ENCODE peak calls at places on chromosomes 16 and 17, in seven cellular contexts. Q is IMR-90, X is H1, L is neuronal stem cell, Y is mesendoderm, V is mesenchymal stem cell, C is trophoblast cell. D is an unnamed sample.

GRCh38 chr16:79677799-79678525 is 77.4 kb upstream of the MAF start:
- DNase-seq in Y (no peak), L (no peak), C (no peak), Q (no peak), X (no peak), V (peak; percentile 31), D (no peak)

GRCh38 chr17:74354123-74354522 is 7.5 kb downstream of the BTBD17 start:
- DNase-seq in V (no peak), L (peak; percentile 57), X (no peak), Y (peak; percentile 84), C (no peak), Q (no peak), D (peak; percentile 95)

GRCh38 chr17:44982113-44982702 is 14.1 kb upstream of the C1QL1 start:
- DNase-seq in Q (no peak), X (no peak), Y (no peak), C (no peak), L (no peak), V (no peak), D (no peak)

GRCh38 chr16:83961591-83961990 is 6.5 kb upstream of the NECAB2 start:
- DNase-seq in Q (no peak), C (no peak), X (no peak), Y (no peak), L (no peak), V (no peak), D (no peak)

GRCh38 chr16:61892531-61892930 is 143.7 kb downstream of the CDH8 start:
- DNase-seq in L (no peak), X (no peak), Y (peak; percentile 47), Q (no peak), V (no peak), C (no peak), D (no peak)

GRCh38 chr16:50367777-50368409 is 895 bp downstream of the BRD7 start:
- DNase-seq in Q (no peak), V (peak; percentile 10), X (no peak), C (peak; percentile 27), Y (peak; percentile 23), L (no peak), D (no peak)

GRCh38 chr16:31129568-31130335 is 5.8 kb downstream of the PRSS8 start:
- DNase-seq in X (no peak), C (peak; percentile 25), Y (no peak), Q (no peak), V (no peak), L (no peak), D (no peak)

GRCh38 chr16:86344881-86345280 is 165.4 kb upstream of the FOXF1 start:
- DNase-seq in L (no peak), Y (no peak), C (no peak), V (no peak), X (no peak), Q (no peak), D (no peak)

GRCh38 chr16:79598341-79599181 is 2.0 kb downstream of the MAF start:
- DNase-seq in X (peak; percentile 46), V (peak; percentile 76), L (peak; percentile 72), C (peak; percentile 25), Y (peak; percentile 90), Q (no peak), D (peak; percentile 76)

GRCh38 chr17:40996829-40997228 is 2.9 kb upstream of the KRTAP3-3 start:
- DNase-seq in V (no peak), Q (no peak), L (no peak), C (no peak), Y (no peak), X (no peak), D (no peak)

GRCh38 chr16:56911771-56912541 is 20.0 kb upstream of the HERPUD1 start:
- DNase-seq in C (peak; percentile 98), Q (peak; percentile 65), Y (peak; percentile 37), X (no peak), L (no peak), V (peak; percentile 49), D (no peak)

GRCh38 chr17:1967092-1967662 is 58.0 kb downstream of the RTN4RL1 start:
- DNase-seq in Y (peak; percentile 88), V (no peak), Q (no peak), L (no peak), C (peak; percentile 82), X (no peak), D (peak; percentile 93)

GRCh38 chr16:86357950-86358349 is 152.4 kb upstream of the FOXF1 start:
- DNase-seq in Y (no peak), X (no peak), V (no peak), L (no peak), C (no peak), Q (no peak), D (no peak)

GRCh38 chr16:71179569-71179968 is 51.0 kb downstream of the HYDIN start:
- DNase-seq in C (no peak), X (no peak), V (no peak), Q (no peak), L (no peak), Y (no peak), D (no peak)

GRCh38 chr17:79317916-79318315 is 243.3 kb downstream of the ENGASE start:
- DNase-seq in L (no peak), Y (no peak), Q (no peak), X (no peak), V (no peak), C (no peak), D (no peak)

GRCh38 chr16:83393196-83393981 is 414.4 kb upstream of the HSBP1 start:
- DNase-seq in X (no peak), C (peak; percentile 1), L (no peak), Q (peak; percentile 33), V (peak; percentile 66), Y (peak; percentile 30), D (no peak)

GRCh38 chr16:69443809-69444611 is 19.6 kb downstream of the CYB5B start:
- DNase-seq in Q (peak; percentile 47), Y (no peak), C (no peak), X (no peak), L (no peak), V (peak; percentile 67), D (no peak)

GRCh38 chr17:14359251-14359939 is 58.5 kb downstream of the HS3ST3B1 start:
- DNase-seq in L (no peak), Y (no peak), V (peak; percentile 35), C (peak; percentile 25), Q (no peak), X (no peak), D (peak; percentile 61)

GRCh38 chr17:9977175-9977574 is 72.1 kb upstream of the RCVRN start:
- DNase-seq in V (peak; percentile 39), Q (no peak), Y (no peak), L (no peak), X (no peak), C (no peak), D (no peak)

GRCh38 chr16:56608043-56608875 is at the start of gene MT2A:
- DNase-seq in Y (peak; percentile 96), V (peak; percentile 98), Q (peak; percentile 97), C (peak; percentile 99), X (no peak), L (peak; percentile 78), D (peak; percentile 85)

GRCh38 chr17:75753514-75754377 is 11.2 kb downstream of the GALK1 start:
- DNase-seq in V (peak; percentile 69), Q (peak; percentile 56), C (no peak), X (peak; percentile 43), Y (peak; percentile 84), L (peak; percentile 63), D (peak; percentile 92)

DNA sequence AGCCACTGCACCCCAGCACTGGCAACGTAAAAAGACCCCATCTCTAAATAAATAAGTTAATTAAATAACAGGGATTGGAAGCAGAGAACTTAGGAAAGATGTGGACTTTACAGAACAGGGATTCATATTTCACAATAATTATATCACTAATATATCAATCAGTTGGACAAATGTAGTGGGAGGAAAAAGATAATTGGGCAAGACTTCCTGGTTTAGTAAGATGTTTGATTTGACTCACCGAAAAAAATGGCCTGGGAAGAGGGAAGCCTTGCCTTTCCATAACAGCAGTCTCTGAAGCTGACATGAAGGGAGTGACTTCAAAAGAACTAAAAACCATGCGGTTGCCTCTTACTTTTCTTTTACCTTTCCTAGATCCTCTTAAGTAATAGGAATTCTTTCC is 15.2 kb upstream of the C17orf78 start:
- DNase-seq in L (no peak), C (no peak), X (no peak), Q (peak; percentile 25), V (peak; percentile 26), Y (no peak), D (no peak)
- H2AK5ac ChIP-seq in L (no peak overlapping the region), C (peak overlapping the region; percentile 95), X (no peak overlapping the region), Q (peak overlapping the region; percentile 55), V (no peak overlapping the region), Y (no peak overlapping the region), D (no peak overlapping the region)

GRCh38 chr16:2171601-2172178 is 16.1 kb downstream of the TRAF7 start:
- DNase-seq in L (no peak), V (no peak), X (no peak), Y (no peak), Q (no peak), C (no peak), D (no peak)
- H2BK5ac ChIP-seq in L (no peak overlapping the region), V (no peak overlapping the region), X (no peak overlapping the region), Y (no peak overlapping the region), Q (no peak overlapping the region), C (no peak overlapping the region), D (no peak overlapping the region)

GRCh38 chr17:31462261-31462660 is 70.8 kb downstream of the RAB11FIP4 start:
- DNase-seq in C (no peak), Y (no peak), X (no peak), L (no peak), Q (peak; percentile 12), V (no peak), D (no peak)
- H2AK5ac ChIP-seq in C (no peak overlapping the region), Y (no peak overlapping the region), X (no peak overlapping the region), L (no peak overlapping the region), Q (no peak overlapping the region), V (no peak overlapping the region), D (no peak overlapping the region)

DNA sequence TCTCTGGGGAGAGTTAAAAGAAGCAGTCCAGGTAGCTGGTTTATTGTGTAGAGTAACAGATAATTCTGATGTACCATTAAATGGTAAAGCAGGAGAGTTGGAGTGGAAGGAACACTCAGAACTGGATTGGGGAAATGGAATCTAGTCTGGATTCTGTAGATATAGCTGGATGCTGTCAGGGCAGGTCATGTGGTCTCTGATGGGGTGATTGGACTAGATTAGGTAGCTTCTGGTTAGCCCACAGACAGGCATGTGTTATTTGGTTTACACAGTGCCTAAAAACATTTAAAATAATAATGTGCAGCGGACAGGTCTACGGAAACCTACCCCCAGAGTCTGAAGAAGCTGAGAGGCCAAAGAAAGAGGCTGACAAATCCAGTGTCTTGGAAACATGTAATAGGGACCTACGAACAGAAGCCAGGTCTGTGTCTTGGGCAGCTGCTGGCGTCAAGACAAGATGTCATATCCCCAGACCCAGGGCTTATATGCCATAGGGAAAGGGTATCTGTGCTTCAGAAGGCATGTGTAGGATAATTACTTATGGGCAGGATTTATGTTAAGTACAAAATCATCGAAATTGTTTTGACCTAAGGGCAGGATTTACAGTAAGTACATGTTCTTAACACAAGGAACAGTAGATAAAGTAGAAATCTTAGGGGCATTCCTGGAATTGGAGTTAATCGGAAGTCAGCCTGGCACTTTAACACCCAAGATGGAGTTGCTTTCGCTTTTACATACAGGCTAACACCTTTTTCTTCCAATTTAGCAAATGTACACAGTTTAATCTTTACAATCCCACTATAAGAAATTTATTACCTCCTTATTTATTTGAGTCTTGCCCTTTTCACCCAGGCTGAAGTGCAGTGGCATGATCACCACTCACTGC is 12.4 kb downstream of the LUC7L3 start:
- DNase-seq in L (no peak), V (peak; percentile 25), C (no peak), Q (no peak), Y (no peak), X (no peak), D (no peak)
- H2BK5ac ChIP-seq in L (no peak overlapping the region), V (no peak overlapping the region), C (no peak overlapping the region), Q (no peak overlapping the region), Y (no peak overlapping the region), X (no peak overlapping the region), D (no peak overlapping the region)

D was measured in H9.